ENCODE peak calls at places on chromosomes 4 and X, in five cellular contexts. R, D, C, S and F are unnamed samples.

GRCh38 chr4:6343950-6344408 is 74.3 kb downstream of the WFS1 start:
- DNase-seq in R (peak), D (no peak), C (no peak), S (no peak), F (peak)

GRCh38 chr4:32735856-32736590 is 2015.9 kb downstream of the PCDH7 start:
- DNase-seq in R (no peak), D (no peak), C (no peak), S (no peak), F (no peak)

GRCh38 chr4:96312049-96312685 is 472.3 kb downstream of the PDHA2 start:
- DNase-seq in R (no peak), D (no peak), C (no peak), S (no peak), F (no peak)

GRCh38 chr4:173418636-173419035 is 19.7 kb upstream of the SCRG1 start:
- DNase-seq in R (no peak), D (no peak), C (no peak), S (no peak), F (no peak)

GRCh38 chr4:186128842-186129241 is 24.3 kb downstream of the FAM149A start:
- DNase-seq in R (no peak), D (no peak), C (no peak), S (no peak), F (no peak)

GRCh38 chr4:168063031-168063430 is 29.3 kb upstream of the ANXA10 start:
- DNase-seq in R (no peak), D (no peak), C (no peak), S (no peak), F (no peak)

GRCh38 chr4:100106982-100107381 is 83.3 kb downstream of the DDIT4L start:
- DNase-seq in R (no peak), D (no peak), C (no peak), S (no peak), F (no peak)

GRCh38 chr4:7867701-7868429 is 71.8 kb downstream of the AFAP1 start:
- DNase-seq in R (no peak), D (no peak), C (no peak), S (no peak), F (no peak)

GRCh38 chr4:109977854-109978501 is 65.3 kb downstream of the EGF start:
- DNase-seq in R (no peak), D (no peak), C (no peak), S (no peak), F (no peak)

GRCh38 chrX:23385242-23385641 is 50.6 kb downstream of the PTCHD1 start:
- DNase-seq in R (no peak), D (no peak), C (no peak), S (no peak), F (no peak)

GRCh38 chrX:38156838-38157237 is 63.8 kb downstream of the SRPX start:
- DNase-seq in R (no peak), D (peak), C (no peak), S (no peak), F (no peak)

GRCh38 chr4:145681956-145682355 is 2.0 kb downstream of the C4orf51 start:
- DNase-seq in R (no peak), D (no peak), C (no peak), S (no peak), F (no peak)

GRCh38 chr4:173226401-173226888 is 57.8 kb downstream of the GALNT7 start:
- DNase-seq in R (no peak), D (no peak), C (no peak), S (no peak), F (no peak)

GRCh38 chrX:40105016-40105790 is 7.4 kb upstream of the BCOR start:
- DNase-seq in R (peak), D (peak), C (no peak), S (peak), F (peak)

GRCh38 chr4:133929540-133929939 is 272.0 kb downstream of the PABPC4L start:
- DNase-seq in R (no peak), D (no peak), C (no peak), S (no peak), F (no peak)

GRCh38 chrX:102560423-102561068 is 38.8 kb upstream of the ARMCX5 start:
- DNase-seq in R (no peak), D (no peak), C (no peak), S (no peak), F (no peak)

GRCh38 chrX:131704136-131704695 is 160.3 kb downstream of the OR13H1 start:
- DNase-seq in R (peak), D (peak), C (peak), S (no peak), F (peak)

GRCh38 chr4:108965031-108965430 is 202.2 kb upstream of the ETNPPL start:
- DNase-seq in R (no peak), D (no peak), C (no peak), S (no peak), F (no peak)

GRCh38 chrX:9878141-9878875 is 88.8 kb upstream of the CLDN34 start:
- DNase-seq in R (no peak), D (no peak), C (no peak), S (no peak), F (no peak)

GRCh38 chr4:172688536-172688935 is 480.1 kb upstream of the GALNT7 start:
- DNase-seq in R (no peak), D (no peak), C (no peak), S (no peak), F (no peak)

GRCh38 chrX:113743069-113743468 is 840.8 kb upstream of the HTR2C start:
- DNase-seq in R (no peak), D (no peak), C (no peak), S (no peak), F (no peak)

GRCh38 chr4:64266263-64266662 is 143.0 kb downstream of the TECRL start:
- DNase-seq in R (no peak), D (no peak), C (no peak), S (no peak), F (no peak)

GRCh38 chrX:108642273-108642628 is 94.1 kb downstream of the IRS4 start:
- DNase-seq in R (no peak), D (no peak), C (no peak), S (no peak), F (no peak)

GRCh38 chr4:1033840-1034551 is 22.6 kb downstream of the FGFRL1 start:
- DNase-seq in R (peak), D (peak), C (no peak), S (peak), F (no peak)